ENCODE peak calls at places on chromosomes 12 and 14, in seven cellular contexts. S is Panc1, R is PC-9, Q is OCI-LY7, E is H9, C is mammary epithelial cell, A is heart left ventricle. V is an unnamed sample.

GRCh38 chr12:89352492-89353187 is at the start of gene DUSP6:
- DNase-seq in S (peak; percentile 94), R (peak; percentile 99), Q (peak; percentile 63), E (peak; percentile 99), C (peak; percentile 100), A (peak; percentile 96), V (peak; percentile 96)

GRCh38 chr12:12800406-12801180 is 12.6 kb upstream of the DDX47 start:
- DNase-seq in S (no peak), R (peak; percentile 94), Q (no peak), E (no peak), C (peak; percentile 83), A (no peak), V (no peak)

GRCh38 chr14:68520637-68521556 is 272.0 kb downstream of the ZFP36L1 start:
- DNase-seq in S (no peak), R (peak; percentile 91), Q (no peak), E (peak; percentile 78), C (peak; percentile 97), A (no peak), V (peak; percentile 87)

GRCh38 chr12:131051155-131051473 is 97.4 kb downstream of the ADGRD1 start:
- DNase-seq in S (no peak), R (no peak), Q (no peak), E (no peak), C (no peak), A (no peak), V (no peak)

GRCh38 chr12:10251669-10252068 is 39.0 kb downstream of the GABARAPL1 start:
- DNase-seq in S (no peak), R (no peak), Q (peak; percentile 38), E (no peak), C (no peak), A (no peak), V (no peak)

GRCh38 chr12:96048392-96048969 is 13.1 kb upstream of the LTA4H start:
- DNase-seq in S (no peak), R (peak; percentile 87), Q (no peak), E (no peak), C (no peak), A (no peak), V (no peak)

GRCh38 chr12:103758310-103759089 is 82.5 kb downstream of the NT5DC3 start:
- DNase-seq in S (no peak), R (no peak), Q (no peak), E (no peak), C (no peak), A (no peak), V (no peak)

GRCh38 chr12:90832427-90832826 is 122.5 kb downstream of the CCER1 start:
- DNase-seq in S (no peak), R (no peak), Q (no peak), E (no peak), C (no peak), A (no peak), V (no peak)

GRCh38 chr12:31456562-31456961 is 130.6 kb upstream of the SINHCAF start:
- DNase-seq in S (no peak), R (no peak), Q (no peak), E (no peak), C (no peak), A (no peak), V (no peak)

GRCh38 chr12:54249489-54249888 is 30.4 kb downstream of the CBX5 start:
- DNase-seq in S (no peak), R (no peak), Q (no peak), E (no peak), C (no peak), A (no peak), V (no peak)

GRCh38 chr14:64826845-64827244 is 52.9 kb downstream of the SPTB start:
- DNase-seq in S (no peak), R (no peak), Q (no peak), E (no peak), C (peak; percentile 40), A (no peak), V (no peak)

GRCh38 chr12:67471810-67472209 is 176.7 kb upstream of the DYRK2 start:
- DNase-seq in S (no peak), R (no peak), Q (no peak), E (no peak), C (no peak), A (no peak), V (no peak)

GRCh38 chr12:94987806-94988205 is 15.7 kb downstream of the NDUFA12 start:
- DNase-seq in S (no peak), R (no peak), Q (no peak), E (no peak), C (no peak), A (no peak), V (no peak)

GRCh38 chr14:65566820-65567522 is 154.4 kb downstream of the FUT8 start:
- DNase-seq in S (no peak), R (no peak), Q (no peak), E (no peak), C (peak; percentile 23), A (no peak), V (no peak)

GRCh38 chr12:47903151-47903611 is 1.6 kb downstream of the VDR start:
- DNase-seq in S (no peak), R (no peak), Q (no peak), E (no peak), C (peak; percentile 55), A (no peak), V (peak; percentile 36)

GRCh38 chr14:106395460-106396050 is 869.2 kb downstream of the TMEM121 start:
- DNase-seq in S (no peak), R (no peak), Q (no peak), E (no peak), C (no peak), A (no peak), V (no peak)

DNA sequence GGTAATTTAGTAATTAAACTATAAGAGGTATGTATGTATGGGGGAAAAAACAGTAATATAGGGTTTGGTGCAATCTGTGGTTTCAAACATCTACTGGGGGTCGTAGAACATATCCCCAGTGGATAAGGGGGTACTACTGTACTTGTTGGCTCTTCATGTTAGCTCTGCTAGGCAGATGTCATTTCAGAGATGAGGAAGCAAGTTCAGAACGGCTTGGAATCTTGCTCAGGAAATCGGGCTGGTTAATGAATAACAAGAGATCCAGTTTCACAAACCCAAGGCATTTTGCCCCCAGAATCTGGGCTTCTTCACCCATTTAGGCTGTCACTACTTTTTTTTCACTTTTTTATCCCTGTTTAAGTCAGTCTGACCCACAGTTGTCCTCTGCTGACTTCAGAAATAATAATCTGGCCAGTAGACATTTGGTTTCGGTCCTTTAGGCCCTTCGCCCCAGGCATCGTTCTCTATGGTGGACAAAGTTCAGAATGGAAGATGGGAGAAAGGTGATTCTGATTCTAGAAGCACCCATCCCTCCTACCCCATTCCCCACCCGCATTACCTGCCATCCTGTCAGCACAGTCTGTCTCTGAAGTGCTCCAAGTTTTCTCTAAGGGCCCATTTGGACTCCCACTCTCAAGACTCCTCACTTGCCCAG is 4.5 kb downstream of the SUOX start:
- DNase-seq in S (no peak), R (no peak), Q (no peak), E (no peak), C (no peak), A (no peak), V (no peak)
- H3K9me3 ChIP-seq in S (no peaks in the 10 kb centered on the region), R (no peaks in the 10 kb centered on the region), Q (no peaks in the 10 kb centered on the region), E (no peaks in the 10 kb centered on the region), C (no peaks in the 10 kb centered on the region), A (no peaks in the 10 kb centered on the region), V (no peaks in the 10 kb centered on the region)

DNA sequence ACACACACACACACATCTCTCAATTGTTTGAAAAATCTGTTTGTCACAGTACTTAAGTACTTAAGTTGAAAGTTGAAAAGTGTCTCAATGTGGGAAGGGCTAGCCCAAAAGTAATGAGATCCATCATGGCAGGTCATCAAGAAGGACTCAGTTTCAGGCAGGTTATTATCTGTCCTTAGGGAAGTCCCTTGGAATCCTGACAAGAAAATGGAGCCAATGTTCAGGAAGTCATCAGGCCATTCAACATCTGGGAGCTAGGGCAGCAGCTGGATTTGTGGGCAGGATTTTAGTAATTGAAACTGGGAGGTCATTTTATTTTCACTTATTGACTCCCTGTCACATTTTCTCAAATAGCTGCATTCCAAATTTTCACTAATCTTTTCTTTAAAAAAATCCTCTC is 56.1 kb downstream of the MSRB3 start:
- DNase-seq in S (no peak), R (no peak), Q (no peak), E (no peak), C (peak; percentile 26), A (peak; percentile 37), V (no peak)
- H3K27ac ChIP-seq in S (peak overlapping the region; percentile 46), R (no peak overlapping the region), Q (no peak overlapping the region), E (no peak overlapping the region), C (no peak overlapping the region), A (peak overlapping the region; percentile 67), V (no peak overlapping the region)

DNA sequence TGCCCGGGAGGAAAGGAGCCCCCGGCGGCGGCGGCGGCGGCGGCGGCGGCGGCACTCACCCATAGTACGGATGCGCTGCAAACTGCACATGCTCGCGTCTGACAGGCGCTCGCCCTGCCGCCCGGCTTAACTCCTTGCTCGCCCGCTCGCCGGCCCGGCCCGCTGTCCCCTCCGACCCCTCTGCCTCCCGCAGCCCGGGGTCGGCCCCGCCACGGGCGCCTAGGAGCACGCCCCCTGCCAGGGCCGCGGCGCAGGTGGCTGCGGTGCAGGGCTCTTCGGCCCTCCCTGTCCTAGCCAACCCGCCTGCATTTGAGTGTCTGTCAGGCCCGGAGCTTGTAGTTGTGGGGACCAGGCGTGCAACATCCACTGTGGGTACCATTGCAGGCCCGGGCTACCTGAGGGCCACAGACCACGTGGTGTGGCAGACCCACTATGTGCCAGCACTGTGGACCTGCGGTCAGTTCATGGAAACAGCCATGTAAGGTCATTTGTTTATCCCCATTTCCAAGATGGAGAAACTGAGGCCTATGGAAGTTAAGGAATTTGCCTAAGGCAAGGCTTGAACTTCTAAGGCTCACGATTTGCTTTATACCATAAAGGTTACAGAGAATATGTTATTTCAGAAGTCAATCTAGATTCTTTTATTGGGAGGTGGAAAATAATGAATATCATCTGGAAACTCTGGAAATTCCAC is 17.6 kb upstream of the PLEKHH1 start:
- DNase-seq in S (no peak), R (no peak), Q (peak; percentile 59), E (peak; percentile 53), C (no peak), A (no peak), V (no peak)
- H3K9me3 ChIP-seq in S (no peaks in the 10 kb centered on the region), R (no peaks in the 10 kb centered on the region), Q (no peaks in the 10 kb centered on the region), E (no peaks in the 10 kb centered on the region), C (no peaks in the 10 kb centered on the region), A (no peaks in the 10 kb centered on the region), V (no peaks in the 10 kb centered on the region)

DNA sequence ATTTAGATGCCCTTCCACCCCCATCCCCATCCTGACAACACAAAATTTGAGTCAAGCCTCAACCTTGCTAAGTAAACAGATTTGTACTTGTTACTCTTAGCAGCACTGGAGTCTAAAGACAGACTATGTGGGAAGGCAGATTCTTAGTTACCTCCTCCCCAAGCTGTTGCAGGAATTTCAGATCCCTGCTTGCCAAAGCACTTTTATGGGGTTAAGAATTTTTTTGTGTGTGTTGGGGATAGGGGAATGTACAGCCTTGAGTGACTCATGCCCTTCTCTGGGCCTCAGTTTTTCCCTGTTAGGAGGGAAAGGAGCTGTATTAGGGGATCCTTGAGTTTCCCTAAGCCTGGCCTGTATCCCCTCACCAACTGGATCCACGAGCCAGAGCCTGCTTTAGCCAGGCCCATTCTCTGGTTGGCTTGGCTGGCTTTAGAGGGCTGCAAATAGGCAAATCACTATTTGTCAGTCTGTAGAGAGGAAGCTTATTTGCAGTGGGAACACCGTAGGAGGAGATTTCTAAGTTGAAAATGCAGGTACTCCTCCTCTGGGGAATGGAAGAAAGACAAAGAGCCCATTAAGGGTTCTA is 27.7 kb upstream of the RNU6-8 start:
- DNase-seq in S (no peak), R (peak; percentile 70), Q (no peak), E (no peak), C (peak; percentile 64), A (no peak), V (no peak)
- H3K27ac ChIP-seq in S (no peak overlapping the region), R (peak overlapping the region; percentile 54), Q (no peak overlapping the region), E (no peak overlapping the region), C (peak overlapping the region; percentile 64), A (peak overlapping the region; percentile 66), V (no peak overlapping the region)